ENCODE peak calls at places on chromosomes 5 and 9, in ten cellular contexts. One of them, this sample, is unnamed.

GRCh38 chr9:112852741-112853505 is 37.8 kb downstream of the SLC46A2 start:
- DNase-seq in stimulated activated CD4-positive, alpha-beta T cell treated with anti-CD3 and anti-CD28 coated beads, Interleukin-1b, Interleukin-23, amount 100 ng/mL, for 1 hour: no peak
- DNase-seq in left colon: no peak
- DNase-seq in fibroblast of pulmonary artery: no peak
- DNase-seq in activated CD8-positive, alpha-beta memory T cell treated with anti-CD3 and anti-CD28 coated beads for 4 hours: no peak
- DNase-seq in D341Med: no peak
- DNase-seq in RWPE1: no peak
- DNase-seq in non-pigmented ciliary epithelial cell: no peak
- DNase-seq in GM23248: no peak
- DNase-seq in occipital lobe: peak; percentile 44
- DNase-seq in this sample: no peak

GRCh38 chr9:135338546-135338945 is 141.0 kb upstream of the PPP1R26 start:
- DNase-seq in GM23248: no peak
- DNase-seq in left colon: no peak
- DNase-seq in occipital lobe: no peak
- DNase-seq in stimulated activated CD4-positive, alpha-beta T cell treated with anti-CD3 and anti-CD28 coated beads, Interleukin-1b, Interleukin-23, amount 100 ng/mL, for 1 hour: no peak
- DNase-seq in non-pigmented ciliary epithelial cell: no peak
- DNase-seq in RWPE1: no peak
- DNase-seq in fibroblast of pulmonary artery: no peak
- DNase-seq in D341Med: no peak
- DNase-seq in activated CD8-positive, alpha-beta memory T cell treated with anti-CD3 and anti-CD28 coated beads for 4 hours: no peak
- DNase-seq in this sample: peak; percentile 38

GRCh38 chr5:157447246-157447645 is 12.8 kb upstream of the NIPAL4 start:
- DNase-seq in D341Med: no peak
- DNase-seq in activated CD8-positive, alpha-beta memory T cell treated with anti-CD3 and anti-CD28 coated beads for 4 hours: no peak
- DNase-seq in GM23248: no peak
- DNase-seq in left colon: peak; percentile 74
- DNase-seq in non-pigmented ciliary epithelial cell: no peak
- DNase-seq in RWPE1: no peak
- DNase-seq in occipital lobe: no peak
- DNase-seq in fibroblast of pulmonary artery: no peak
- DNase-seq in stimulated activated CD4-positive, alpha-beta T cell treated with anti-CD3 and anti-CD28 coated beads, Interleukin-1b, Interleukin-23, amount 100 ng/mL, for 1 hour: no peak
- DNase-seq in this sample: peak; percentile 64

GRCh38 chr5:68911840-68912690 is 181.7 kb upstream of the SLC30A5 start:
- DNase-seq in RWPE1: peak; percentile 26
- DNase-seq in D341Med: no peak
- DNase-seq in activated CD8-positive, alpha-beta memory T cell treated with anti-CD3 and anti-CD28 coated beads for 4 hours: no peak
- DNase-seq in left colon: no peak
- DNase-seq in non-pigmented ciliary epithelial cell: peak; percentile 63
- DNase-seq in fibroblast of pulmonary artery: peak; percentile 83
- DNase-seq in occipital lobe: no peak
- DNase-seq in stimulated activated CD4-positive, alpha-beta T cell treated with anti-CD3 and anti-CD28 coated beads, Interleukin-1b, Interleukin-23, amount 100 ng/mL, for 1 hour: no peak
- DNase-seq in GM23248: peak; percentile 55
- DNase-seq in this sample: no peak

GRCh38 chr5:133652951-133653601 is 40.7 kb upstream of the FSTL4 start:
- DNase-seq in activated CD8-positive, alpha-beta memory T cell treated with anti-CD3 and anti-CD28 coated beads for 4 hours: no peak
- DNase-seq in D341Med: no peak
- DNase-seq in RWPE1: peak; percentile 22
- DNase-seq in GM23248: no peak
- DNase-seq in fibroblast of pulmonary artery: no peak
- DNase-seq in occipital lobe: no peak
- DNase-seq in stimulated activated CD4-positive, alpha-beta T cell treated with anti-CD3 and anti-CD28 coated beads, Interleukin-1b, Interleukin-23, amount 100 ng/mL, for 1 hour: no peak
- DNase-seq in non-pigmented ciliary epithelial cell: no peak
- DNase-seq in left colon: no peak
- DNase-seq in this sample: no peak

GRCh38 chr9:35603506-35603985 is 1.5 kb upstream of the TESK1 start:
- DNase-seq in D341Med: peak; percentile 47
- DNase-seq in stimulated activated CD4-positive, alpha-beta T cell treated with anti-CD3 and anti-CD28 coated beads, Interleukin-1b, Interleukin-23, amount 100 ng/mL, for 1 hour: peak; percentile 8
- DNase-seq in occipital lobe: no peak
- DNase-seq in GM23248: peak; percentile 93
- DNase-seq in RWPE1: peak; percentile 50
- DNase-seq in fibroblast of pulmonary artery: peak; percentile 90
- DNase-seq in left colon: peak; percentile 67
- DNase-seq in non-pigmented ciliary epithelial cell: peak; percentile 30
- DNase-seq in activated CD8-positive, alpha-beta memory T cell treated with anti-CD3 and anti-CD28 coated beads for 4 hours: no peak
- DNase-seq in this sample: peak; percentile 64

GRCh38 chr9:20382460-20383071 is 239.7 kb downstream of the MLLT3 start:
- DNase-seq in left colon: no peak
- DNase-seq in activated CD8-positive, alpha-beta memory T cell treated with anti-CD3 and anti-CD28 coated beads for 4 hours: no peak
- DNase-seq in stimulated activated CD4-positive, alpha-beta T cell treated with anti-CD3 and anti-CD28 coated beads, Interleukin-1b, Interleukin-23, amount 100 ng/mL, for 1 hour: no peak
- DNase-seq in fibroblast of pulmonary artery: peak; percentile 9
- DNase-seq in GM23248: no peak
- DNase-seq in non-pigmented ciliary epithelial cell: peak; percentile 9
- DNase-seq in D341Med: no peak
- DNase-seq in RWPE1: no peak
- DNase-seq in occipital lobe: no peak
- DNase-seq in this sample: no peak

GRCh38 chr9:88988796-88989641 is 2.2 kb upstream of the S1PR3 start:
- DNase-seq in left colon: no peak
- DNase-seq in occipital lobe: no peak
- DNase-seq in non-pigmented ciliary epithelial cell: peak; percentile 30
- DNase-seq in stimulated activated CD4-positive, alpha-beta T cell treated with anti-CD3 and anti-CD28 coated beads, Interleukin-1b, Interleukin-23, amount 100 ng/mL, for 1 hour: no peak
- DNase-seq in RWPE1: peak; percentile 26
- DNase-seq in activated CD8-positive, alpha-beta memory T cell treated with anti-CD3 and anti-CD28 coated beads for 4 hours: no peak
- DNase-seq in fibroblast of pulmonary artery: peak; percentile 79
- DNase-seq in GM23248: peak; percentile 79
- DNase-seq in D341Med: no peak
- DNase-seq in this sample: no peak

GRCh38 chr9:127817881-127818434 is 15.3 kb downstream of the FPGS start:
- DNase-seq in activated CD8-positive, alpha-beta memory T cell treated with anti-CD3 and anti-CD28 coated beads for 4 hours: no peak
- DNase-seq in fibroblast of pulmonary artery: no peak
- DNase-seq in non-pigmented ciliary epithelial cell: no peak
- DNase-seq in GM23248: no peak
- DNase-seq in occipital lobe: no peak
- DNase-seq in RWPE1: no peak
- DNase-seq in left colon: no peak
- DNase-seq in stimulated activated CD4-positive, alpha-beta T cell treated with anti-CD3 and anti-CD28 coated beads, Interleukin-1b, Interleukin-23, amount 100 ng/mL, for 1 hour: no peak
- DNase-seq in D341Med: peak; percentile 65
- DNase-seq in this sample: peak; percentile 66

GRCh38 chr5:110823571-110823970 is 84.8 kb downstream of the SLC25A46 start:
- DNase-seq in GM23248: no peak
- DNase-seq in left colon: no peak
- DNase-seq in RWPE1: no peak
- DNase-seq in fibroblast of pulmonary artery: no peak
- DNase-seq in stimulated activated CD4-positive, alpha-beta T cell treated with anti-CD3 and anti-CD28 coated beads, Interleukin-1b, Interleukin-23, amount 100 ng/mL, for 1 hour: no peak
- DNase-seq in activated CD8-positive, alpha-beta memory T cell treated with anti-CD3 and anti-CD28 coated beads for 4 hours: no peak
- DNase-seq in occipital lobe: no peak
- DNase-seq in D341Med: no peak
- DNase-seq in non-pigmented ciliary epithelial cell: no peak
- DNase-seq in this sample: peak; percentile 13

GRCh38 chr5:110965773-110966581 is 105.5 kb upstream of the TSLP start:
- DNase-seq in D341Med: no peak
- DNase-seq in activated CD8-positive, alpha-beta memory T cell treated with anti-CD3 and anti-CD28 coated beads for 4 hours: no peak
- DNase-seq in non-pigmented ciliary epithelial cell: no peak
- DNase-seq in occipital lobe: no peak
- DNase-seq in RWPE1: peak; percentile 49
- DNase-seq in fibroblast of pulmonary artery: peak; percentile 34
- DNase-seq in left colon: no peak
- DNase-seq in stimulated activated CD4-positive, alpha-beta T cell treated with anti-CD3 and anti-CD28 coated beads, Interleukin-1b, Interleukin-23, amount 100 ng/mL, for 1 hour: no peak
- DNase-seq in GM23248: peak; percentile 14
- DNase-seq in this sample: no peak

GRCh38 chr9:77966718-77967117 is 64.9 kb downstream of the GNAQ start:
- DNase-seq in D341Med: no peak
- DNase-seq in left colon: no peak
- DNase-seq in GM23248: no peak
- DNase-seq in occipital lobe: no peak
- DNase-seq in fibroblast of pulmonary artery: no peak
- DNase-seq in non-pigmented ciliary epithelial cell: no peak
- DNase-seq in activated CD8-positive, alpha-beta memory T cell treated with anti-CD3 and anti-CD28 coated beads for 4 hours: no peak
- DNase-seq in RWPE1: no peak
- DNase-seq in stimulated activated CD4-positive, alpha-beta T cell treated with anti-CD3 and anti-CD28 coated beads, Interleukin-1b, Interleukin-23, amount 100 ng/mL, for 1 hour: no peak
- DNase-seq in this sample: no peak

GRCh38 chr5:7210549-7210948 is 185.4 kb upstream of the ADCY2 start:
- DNase-seq in non-pigmented ciliary epithelial cell: no peak
- DNase-seq in activated CD8-positive, alpha-beta memory T cell treated with anti-CD3 and anti-CD28 coated beads for 4 hours: no peak
- DNase-seq in D341Med: no peak
- DNase-seq in RWPE1: no peak
- DNase-seq in stimulated activated CD4-positive, alpha-beta T cell treated with anti-CD3 and anti-CD28 coated beads, Interleukin-1b, Interleukin-23, amount 100 ng/mL, for 1 hour: no peak
- DNase-seq in GM23248: no peak
- DNase-seq in fibroblast of pulmonary artery: no peak
- DNase-seq in occipital lobe: no peak
- DNase-seq in left colon: no peak
- DNase-seq in this sample: no peak